ENCODE peak calls at places on chromosomes 7 and 10, in five cellular contexts. One of them, this sample, is unnamed.

GRCh38 chr7:98165827-98166667 is 45.2 kb upstream of the BHLHA15 start:
- DNase-seq in D721Med: peak; percentile 35
- DNase-seq in B cell: peak; percentile 62
- DNase-seq in activated T-helper 1 cell treated with anti-CD3 and anti-CD28 coated beads, Interleukin-12 subunit alpha, Interleukin-12 subunit beta, Interleukin-2, Interleukin-4 antibody, amounts not matched to agents 30 ng/mL and 10 ng/mL and 1 ng/mL, durations not matched to agents 14 hours and 24 hours and 36 hours: peak; percentile 5
- DNase-seq in head of caudate nucleus: peak; percentile 78
- DNase-seq in this sample: peak; percentile 32

GRCh38 chr10:121138112-121138860 is 287.1 kb downstream of the WDR11 start:
- DNase-seq in D721Med: no peak
- DNase-seq in B cell: no peak
- DNase-seq in activated T-helper 1 cell treated with anti-CD3 and anti-CD28 coated beads, Interleukin-12 subunit alpha, Interleukin-12 subunit beta, Interleukin-2, Interleukin-4 antibody, amounts not matched to agents 30 ng/mL and 10 ng/mL and 1 ng/mL, durations not matched to agents 14 hours and 24 hours and 36 hours: no peak
- DNase-seq in head of caudate nucleus: no peak
- DNase-seq in this sample: no peak

GRCh38 chr7:41047789-41048191 is 655.1 kb downstream of the INHBA start:
- DNase-seq in D721Med: no peak
- DNase-seq in B cell: no peak
- DNase-seq in activated T-helper 1 cell treated with anti-CD3 and anti-CD28 coated beads, Interleukin-12 subunit alpha, Interleukin-12 subunit beta, Interleukin-2, Interleukin-4 antibody, amounts not matched to agents 30 ng/mL and 10 ng/mL and 1 ng/mL, durations not matched to agents 14 hours and 24 hours and 36 hours: no peak
- DNase-seq in head of caudate nucleus: no peak
- DNase-seq in this sample: no peak

GRCh38 chr7:74569501-74570075 is 87.9 kb upstream of the GTF2I start:
- DNase-seq in D721Med: no peak
- DNase-seq in B cell: no peak
- DNase-seq in activated T-helper 1 cell treated with anti-CD3 and anti-CD28 coated beads, Interleukin-12 subunit alpha, Interleukin-12 subunit beta, Interleukin-2, Interleukin-4 antibody, amounts not matched to agents 30 ng/mL and 10 ng/mL and 1 ng/mL, durations not matched to agents 14 hours and 24 hours and 36 hours: no peak
- DNase-seq in head of caudate nucleus: peak; percentile 57
- DNase-seq in this sample: no peak

GRCh38 chr7:2029936-2030335 is 202.8 kb downstream of the MAD1L1 start:
- DNase-seq in D721Med: no peak
- DNase-seq in B cell: no peak
- DNase-seq in activated T-helper 1 cell treated with anti-CD3 and anti-CD28 coated beads, Interleukin-12 subunit alpha, Interleukin-12 subunit beta, Interleukin-2, Interleukin-4 antibody, amounts not matched to agents 30 ng/mL and 10 ng/mL and 1 ng/mL, durations not matched to agents 14 hours and 24 hours and 36 hours: no peak
- DNase-seq in head of caudate nucleus: no peak
- DNase-seq in this sample: no peak

GRCh38 chr7:46833186-46833585 is 748.7 kb downstream of the TNS3 start:
- DNase-seq in D721Med: no peak
- DNase-seq in B cell: no peak
- DNase-seq in activated T-helper 1 cell treated with anti-CD3 and anti-CD28 coated beads, Interleukin-12 subunit alpha, Interleukin-12 subunit beta, Interleukin-2, Interleukin-4 antibody, amounts not matched to agents 30 ng/mL and 10 ng/mL and 1 ng/mL, durations not matched to agents 14 hours and 24 hours and 36 hours: no peak
- DNase-seq in head of caudate nucleus: no peak
- DNase-seq in this sample: no peak

GRCh38 chr10:5948999-5949759 is 28.2 kb downstream of the IL15RA start:
- DNase-seq in D721Med: peak; percentile 51
- DNase-seq in B cell: no peak
- DNase-seq in activated T-helper 1 cell treated with anti-CD3 and anti-CD28 coated beads, Interleukin-12 subunit alpha, Interleukin-12 subunit beta, Interleukin-2, Interleukin-4 antibody, amounts not matched to agents 30 ng/mL and 10 ng/mL and 1 ng/mL, durations not matched to agents 14 hours and 24 hours and 36 hours: no peak
- DNase-seq in head of caudate nucleus: peak; percentile 85
- DNase-seq in this sample: no peak

GRCh38 chr7:37833107-37833817 is 15.1 kb upstream of the NME8 start:
- DNase-seq in D721Med: peak; percentile 22
- DNase-seq in B cell: peak; percentile 42
- DNase-seq in activated T-helper 1 cell treated with anti-CD3 and anti-CD28 coated beads, Interleukin-12 subunit alpha, Interleukin-12 subunit beta, Interleukin-2, Interleukin-4 antibody, amounts not matched to agents 30 ng/mL and 10 ng/mL and 1 ng/mL, durations not matched to agents 14 hours and 24 hours and 36 hours: no peak
- DNase-seq in head of caudate nucleus: peak; percentile 61
- DNase-seq in this sample: peak; percentile 27

GRCh38 chr10:97686301-97686961 is 610 bp downstream of the AVPI1 start:
- DNase-seq in D721Med: no peak
- DNase-seq in B cell: no peak
- DNase-seq in activated T-helper 1 cell treated with anti-CD3 and anti-CD28 coated beads, Interleukin-12 subunit alpha, Interleukin-12 subunit beta, Interleukin-2, Interleukin-4 antibody, amounts not matched to agents 30 ng/mL and 10 ng/mL and 1 ng/mL, durations not matched to agents 14 hours and 24 hours and 36 hours: no peak
- DNase-seq in head of caudate nucleus: no peak
- DNase-seq in this sample: no peak

GRCh38 chr10:44300666-44301649 is 83.9 kb downstream of the CXCL12 start:
- DNase-seq in D721Med: no peak
- DNase-seq in B cell: no peak
- DNase-seq in activated T-helper 1 cell treated with anti-CD3 and anti-CD28 coated beads, Interleukin-12 subunit alpha, Interleukin-12 subunit beta, Interleukin-2, Interleukin-4 antibody, amounts not matched to agents 30 ng/mL and 10 ng/mL and 1 ng/mL, durations not matched to agents 14 hours and 24 hours and 36 hours: no peak
- DNase-seq in head of caudate nucleus: no peak
- DNase-seq in this sample: no peak

GRCh38 chr7:74672343-74672915 is 14.9 kb downstream of the GTF2I start:
- DNase-seq in D721Med: no peak
- DNase-seq in B cell: no peak
- DNase-seq in activated T-helper 1 cell treated with anti-CD3 and anti-CD28 coated beads, Interleukin-12 subunit alpha, Interleukin-12 subunit beta, Interleukin-2, Interleukin-4 antibody, amounts not matched to agents 30 ng/mL and 10 ng/mL and 1 ng/mL, durations not matched to agents 14 hours and 24 hours and 36 hours: no peak
- DNase-seq in head of caudate nucleus: no peak
- DNase-seq in this sample: no peak

GRCh38 chr7:74372511-74373111 is 81.1 kb upstream of the GTF2IRD1 start:
- DNase-seq in D721Med: no peak
- DNase-seq in B cell: no peak
- DNase-seq in activated T-helper 1 cell treated with anti-CD3 and anti-CD28 coated beads, Interleukin-12 subunit alpha, Interleukin-12 subunit beta, Interleukin-2, Interleukin-4 antibody, amounts not matched to agents 30 ng/mL and 10 ng/mL and 1 ng/mL, durations not matched to agents 14 hours and 24 hours and 36 hours: no peak
- DNase-seq in head of caudate nucleus: peak; percentile 64
- DNase-seq in this sample: no peak

GRCh38 chr10:132005147-132005546 is 23.4 kb upstream of the BNIP3 start:
- DNase-seq in D721Med: no peak
- DNase-seq in B cell: no peak
- DNase-seq in activated T-helper 1 cell treated with anti-CD3 and anti-CD28 coated beads, Interleukin-12 subunit alpha, Interleukin-12 subunit beta, Interleukin-2, Interleukin-4 antibody, amounts not matched to agents 30 ng/mL and 10 ng/mL and 1 ng/mL, durations not matched to agents 14 hours and 24 hours and 36 hours: no peak
- DNase-seq in head of caudate nucleus: no peak
- DNase-seq in this sample: no peak

GRCh38 chr10:100286051-100287033 is at the start of gene BLOC1S2:
- DNase-seq in D721Med: peak; percentile 97
- DNase-seq in B cell: peak; percentile 95
- DNase-seq in activated T-helper 1 cell treated with anti-CD3 and anti-CD28 coated beads, Interleukin-12 subunit alpha, Interleukin-12 subunit beta, Interleukin-2, Interleukin-4 antibody, amounts not matched to agents 30 ng/mL and 10 ng/mL and 1 ng/mL, durations not matched to agents 14 hours and 24 hours and 36 hours: peak; percentile 91
- DNase-seq in head of caudate nucleus: peak; percentile 91
- DNase-seq in this sample: peak; percentile 89

GRCh38 chr10:130969700-130970099 is 341.8 kb downstream of the TCERG1L start:
- DNase-seq in D721Med: no peak
- DNase-seq in B cell: no peak
- DNase-seq in activated T-helper 1 cell treated with anti-CD3 and anti-CD28 coated beads, Interleukin-12 subunit alpha, Interleukin-12 subunit beta, Interleukin-2, Interleukin-4 antibody, amounts not matched to agents 30 ng/mL and 10 ng/mL and 1 ng/mL, durations not matched to agents 14 hours and 24 hours and 36 hours: no peak
- DNase-seq in head of caudate nucleus: no peak
- DNase-seq in this sample: no peak

GRCh38 chr10:105879396-105879795 is 1238.3 kb downstream of the SORCS3 start:
- DNase-seq in D721Med: no peak
- DNase-seq in B cell: no peak
- DNase-seq in activated T-helper 1 cell treated with anti-CD3 and anti-CD28 coated beads, Interleukin-12 subunit alpha, Interleukin-12 subunit beta, Interleukin-2, Interleukin-4 antibody, amounts not matched to agents 30 ng/mL and 10 ng/mL and 1 ng/mL, durations not matched to agents 14 hours and 24 hours and 36 hours: no peak
- DNase-seq in head of caudate nucleus: no peak
- DNase-seq in this sample: no peak

GRCh38 chr7:105741993-105742392 is 134.4 kb downstream of the ATXN7L1 start:
- DNase-seq in D721Med: no peak
- DNase-seq in B cell: no peak
- DNase-seq in activated T-helper 1 cell treated with anti-CD3 and anti-CD28 coated beads, Interleukin-12 subunit alpha, Interleukin-12 subunit beta, Interleukin-2, Interleukin-4 antibody, amounts not matched to agents 30 ng/mL and 10 ng/mL and 1 ng/mL, durations not matched to agents 14 hours and 24 hours and 36 hours: no peak
- DNase-seq in head of caudate nucleus: no peak
- DNase-seq in this sample: no peak

GRCh38 chr7:51256244-51256781 is 60.3 kb downstream of the COBL start:
- DNase-seq in D721Med: no peak
- DNase-seq in B cell: no peak
- DNase-seq in activated T-helper 1 cell treated with anti-CD3 and anti-CD28 coated beads, Interleukin-12 subunit alpha, Interleukin-12 subunit beta, Interleukin-2, Interleukin-4 antibody, amounts not matched to agents 30 ng/mL and 10 ng/mL and 1 ng/mL, durations not matched to agents 14 hours and 24 hours and 36 hours: no peak
- DNase-seq in head of caudate nucleus: peak; percentile 57
- DNase-seq in this sample: no peak

This sample was measured in GM19239.